ENCODE peak calls at places on chromosomes 7 and 10, in ten cellular contexts. L is heart left ventricle, G is body of pancreas, P is GM12878, A is ovary, T is gastrocnemius medialis, W is testis, C is IMR-90, B is prostate gland, R is stomach. H is an unnamed sample.
A peak's percentile ranks its signal among the peaks of the same experiment; 100 is the strongest.

GRCh38 chr7:85392789-85393188 is 205.9 kb upstream of the SEMA3D start:
- DNase-seq in L (no peak), G (no peak), P (no peak), A (no peak), T (no peak), W (no peak), C (no peak), B (no peak), R (no peak), H (no peak)

GRCh38 chr7:158473238-158473637 is 114.4 kb downstream of the PTPRN2 start:
- DNase-seq in L (no peak), G (no peak), P (no peak), A (no peak), T (no peak), W (no peak), C (no peak), B (no peak), R (no peak), H (no peak)

GRCh38 chr7:65846008-65846570 is 26.8 kb upstream of the VKORC1L1 start:
- DNase-seq in L (no peak), G (peak; percentile 70), P (no peak), A (no peak), T (no peak), W (no peak), C (no peak), B (no peak), R (peak; percentile 84), H (no peak)

GRCh38 chr10:78763651-78764395 is 304.9 kb upstream of the ZMIZ1 start:
- DNase-seq in L (peak; percentile 43), G (no peak), P (no peak), A (peak; percentile 87), T (no peak), W (peak; percentile 48), C (no peak), B (no peak), R (no peak), H (no peak)

GRCh38 chr7:38222481-38223096 is 44.5 kb downstream of the STARD3NL start:
- DNase-seq in L (no peak), G (no peak), P (peak; percentile 34), A (no peak), T (no peak), W (no peak), C (peak; percentile 62), B (peak; percentile 66), R (no peak), H (no peak)

GRCh38 chr7:23462846-23463245 is 7.4 kb downstream of the IGF2BP3 start:
- DNase-seq in L (no peak), G (no peak), P (no peak), A (no peak), T (peak; percentile 20), W (peak; percentile 36), C (peak; percentile 67), B (no peak), R (no peak), H (no peak)

GRCh38 chr10:58385784-58386112 is 538 bp downstream of the TFAM start:
- DNase-seq in L (no peak), G (peak; percentile 34), P (no peak), A (no peak), T (peak; percentile 37), W (peak; percentile 43), C (peak; percentile 17), B (peak; percentile 8), R (peak; percentile 35), H (peak; percentile 18)

GRCh38 chr10:15595260-15595659 is 124.5 kb downstream of the ITGA8 start:
- DNase-seq in L (no peak), G (no peak), P (no peak), A (no peak), T (no peak), W (no peak), C (no peak), B (no peak), R (no peak), H (no peak)

GRCh38 chr10:92238586-92239098 is 52.2 kb downstream of the CPEB3 start:
- DNase-seq in L (no peak), G (peak; percentile 64), P (no peak), A (peak; percentile 46), T (peak; percentile 82), W (peak; percentile 54), C (peak; percentile 43), B (peak; percentile 75), R (peak; percentile 50), H (peak; percentile 68)

GRCh38 chr7:137656850-137657232 is 189.9 kb downstream of the DGKI start:
- DNase-seq in L (no peak), G (no peak), P (no peak), A (no peak), T (no peak), W (no peak), C (no peak), B (no peak), R (no peak), H (no peak)

GRCh38 chr10:126846469-126846868 is 58.8 kb upstream of the DOCK1 start:
- DNase-seq in L (no peak), G (no peak), P (no peak), A (no peak), T (no peak), W (no peak), C (no peak), B (no peak), R (no peak), H (no peak)

GRCh38 chr10:63573068-63573697 is 52.0 kb downstream of the REEP3 start:
- DNase-seq in L (no peak), G (no peak), P (no peak), A (no peak), T (no peak), W (no peak), C (peak; percentile 87), B (no peak), R (no peak), H (no peak)

DNA sequence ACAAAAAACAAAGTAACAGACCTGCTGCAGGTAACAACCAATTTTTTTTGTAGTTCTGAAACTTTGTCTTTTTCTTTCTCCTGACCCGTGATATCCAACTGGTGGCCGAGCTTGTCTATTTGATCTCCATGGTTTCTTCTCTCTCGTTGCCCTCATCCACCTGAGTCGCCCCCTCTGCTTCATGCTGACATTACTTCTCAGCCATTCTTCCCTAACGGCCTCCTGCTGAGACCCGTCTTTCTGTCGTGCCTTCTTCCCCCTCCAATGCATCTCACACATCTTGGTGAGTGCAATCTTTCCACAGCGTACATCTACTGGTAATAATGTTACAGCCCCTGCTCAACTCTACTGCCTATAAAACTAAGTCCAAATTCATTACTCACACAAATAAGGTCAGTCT is 352.9 kb downstream of the RNLS start:
- DNase-seq in L (no peak), G (no peak), P (no peak), A (no peak), T (no peak), W (no peak), C (no peak), B (no peak), R (no peak), H (no peak)
- H3K36me3 ChIP-seq in L (no peaks in the 10 kb centered on the region), G (no peaks in the 10 kb centered on the region), P (no peaks in the 10 kb centered on the region), A (no peaks in the 10 kb centered on the region), T (no peaks in the 10 kb centered on the region), W (no peaks in the 10 kb centered on the region), C (no peaks in the 10 kb centered on the region), B (no peaks in the 10 kb centered on the region), R (no peaks in the 10 kb centered on the region), H (no peaks in the 10 kb centered on the region)

DNA sequence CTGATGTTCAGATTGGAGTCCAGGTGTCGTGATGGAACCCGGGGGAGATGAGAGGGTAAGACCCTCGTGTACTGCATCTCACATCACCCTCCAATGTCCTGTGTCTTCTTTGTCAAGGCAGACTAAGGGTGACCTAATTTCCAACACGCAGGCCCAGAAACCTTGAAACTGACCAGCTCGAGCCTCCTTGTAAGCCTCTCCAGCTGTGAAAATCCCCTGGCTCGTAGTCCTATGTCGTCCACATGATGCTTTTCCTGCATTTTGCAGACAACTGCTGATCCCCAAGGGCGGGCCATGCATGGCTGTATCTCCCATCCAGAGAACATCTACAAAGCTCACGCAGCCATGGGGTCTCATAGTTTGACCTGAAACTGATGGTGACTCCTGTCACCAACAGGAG is 220.1 kb downstream of the ARHGAP12 start:
- DNase-seq in L (peak; percentile 55), G (no peak), P (no peak), A (no peak), T (peak; percentile 20), W (peak; percentile 36), C (no peak), B (no peak), R (no peak), H (no peak)
- H3K4me1 ChIP-seq in L (peaks cover 28% of the 10 kb centered on the region), G (peaks cover 6% of the 10 kb centered on the region), P (peaks cover 31% of the 10 kb centered on the region), A (peaks cover 7% of the 10 kb centered on the region), T (peaks cover 35% of the 10 kb centered on the region), W (peaks cover 22% of the 10 kb centered on the region), C (peaks cover 15% of the 10 kb centered on the region), B (no peaks in the 10 kb centered on the region), R (peaks cover 13% of the 10 kb centered on the region), H (peaks cover 11% of the 10 kb centered on the region)

GRCh38 chr7:140397784-140398750 is at the start of gene SLC37A3:
- DNase-seq in L (peak; percentile 89), G (peak; percentile 91), P (peak; percentile 28), A (peak; percentile 91), T (peak; percentile 76), W (peak; percentile 92), C (peak; percentile 72), B (peak; percentile 83), R (peak; percentile 91), H (peak; percentile 86)
- TF ChIP-seq POLR2A in L (no peak), G (peak; percentile 85), P (peak; percentile 88), A (peak; percentile 73), T (peak; percentile 61), W (peak; percentile 37), C (peak; percentile 80), B (peak; percentile 74), R (no peak), H (peak; percentile 48)

GRCh38 chr7:22346383-22347107 is 10.4 kb downstream of the RAPGEF5 start:
- DNase-seq in L (no peak), G (no peak), P (no peak), A (no peak), T (no peak), W (no peak), C (no peak), B (no peak), R (no peak), H (no peak)

GRCh38 chr7:22343612-22344011 is 13.3 kb downstream of the RAPGEF5 start:
- DNase-seq in L (no peak), G (no peak), P (no peak), A (no peak), T (no peak), W (no peak), C (no peak), B (no peak), R (no peak), H (no peak)

GRCh38 chr7:22339725-22340390 is 17.1 kb downstream of the RAPGEF5 start:
- DNase-seq in L (no peak), G (no peak), P (no peak), A (no peak), T (no peak), W (no peak), C (no peak), B (no peak), R (no peak), H (no peak)

GRCh38 chr7:22344655-22345054 is 12.3 kb downstream of the RAPGEF5 start:
- DNase-seq in L (no peak), G (no peak), P (no peak), A (no peak), T (no peak), W (no peak), C (no peak), B (no peak), R (no peak), H (no peak)

DNA sequence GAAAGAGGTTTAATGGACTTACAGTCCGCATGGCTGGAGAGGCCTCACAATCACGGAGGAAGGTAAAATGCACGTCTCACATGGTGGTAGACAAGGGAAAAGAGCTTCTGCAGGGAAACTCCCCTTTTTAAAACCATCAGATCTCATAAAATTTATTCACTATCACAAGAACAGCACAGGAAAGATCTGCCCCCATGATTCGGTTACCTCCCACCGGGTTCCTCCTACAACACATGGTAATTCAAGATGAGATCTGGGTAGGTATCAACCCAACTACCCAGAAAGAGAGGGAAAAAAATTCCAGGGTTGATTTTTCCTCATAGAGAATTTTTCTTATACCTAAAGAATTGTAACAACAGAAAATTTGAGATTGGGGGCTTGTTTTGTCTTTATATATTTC is 13.9 kb downstream of the RAPGEF5 start:
- DNase-seq in L (no peak), G (no peak), P (no peak), A (no peak), T (no peak), W (no peak), C (no peak), B (no peak), R (no peak), H (no peak)
- H3K36me3 ChIP-seq in L (no peaks in the 10 kb centered on the region), G (no peaks in the 10 kb centered on the region), P (no peaks in the 10 kb centered on the region), A (no peaks in the 10 kb centered on the region), T (no peaks in the 10 kb centered on the region), W (no peaks in the 10 kb centered on the region), C (no peaks in the 10 kb centered on the region), B (no peaks in the 10 kb centered on the region), R (no peaks in the 10 kb centered on the region), H (no peaks in the 10 kb centered on the region)

H was measured in breast epithelium.